ENCODE peak calls at places on chromosomes 5 and 9, in ten cellular contexts. X, R, C, W, M, N, H, I, D and L are unnamed samples.

GRCh38 chr5:73303139-73304079 is 130.4 kb downstream of the TMEM174 start:
- DNase-seq in M (no peak), N (no peak), X (no peak), R (no peak), C (no peak), D (no peak), H (no peak), W (no peak), I (no peak), L (no peak)

GRCh38 chr9:76615149-76615548 is 149.1 kb upstream of the PCA3 start:
- DNase-seq in R (no peak), H (no peak), M (no peak), C (no peak), X (no peak), I (no peak), W (no peak), D (no peak), N (no peak), L (no peak)

GRCh38 chr9:459491-460444 is 245.1 kb downstream of the DOCK8 start:
- DNase-seq in H (no peak), I (no peak), W (peak; percentile 29), M (no peak), N (no peak), X (no peak), C (no peak), R (no peak), D (no peak), L (no peak)

GRCh38 chr9:88985616-88986015 is 5.7 kb upstream of the S1PR3 start:
- DNase-seq in R (no peak), D (no peak), N (no peak), I (no peak), C (no peak), W (no peak), M (no peak), H (no peak), X (no peak), L (no peak)

GRCh38 chr5:78972654-78973428 is 12.3 kb downstream of the ARSB start:
- DNase-seq in X (peak; percentile 32), H (peak; percentile 57), M (peak; percentile 65), D (no peak), W (peak; percentile 78), R (peak; percentile 5), I (peak; percentile 34), C (peak; percentile 10), N (no peak), L (no peak)

GRCh38 chr9:78510035-78510434 is 213.1 kb downstream of the PSAT1 start:
- DNase-seq in M (no peak), C (no peak), N (no peak), D (no peak), R (no peak), W (no peak), H (peak; percentile 4), X (no peak), I (no peak), L (no peak)

GRCh38 chr5:117245130-117245529 is 670.5 kb upstream of the SEMA6A start:
- DNase-seq in N (no peak), R (no peak), H (no peak), I (no peak), M (no peak), W (no peak), C (no peak), D (no peak), X (no peak), L (no peak)

GRCh38 chr9:76206821-76207220 is 187.4 kb downstream of the RFK start:
- DNase-seq in D (no peak), N (no peak), C (no peak), R (no peak), I (no peak), M (no peak), W (no peak), X (no peak), H (no peak), L (no peak)

GRCh38 chr9:137606005-137606601 is 617 bp downstream of the ARRDC1 start:
- DNase-seq in C (no peak), X (no peak), W (no peak), D (no peak), N (no peak), M (no peak), H (peak; percentile 60), R (no peak), I (no peak), L (no peak)